ENCODE peak calls at places on chromosomes 1 and 21, in eight cellular contexts. H, P, O, G, Q, F, E and Y are unnamed samples.

GRCh38 chr1:234975122-234975940 is 153.3 kb downstream of the TOMM20 start:
- DNase-seq in H (peak; percentile 95), P (peak; percentile 88), O (no peak), G (peak; percentile 85), Q (no peak), F (peak; percentile 8), E (no peak), Y (peak; percentile 99)

GRCh38 chr1:184684285-184685077 is 70.2 kb downstream of the EDEM3 start:
- DNase-seq in H (peak; percentile 28), P (peak; percentile 41), O (no peak), G (no peak), Q (peak; percentile 45), F (peak; percentile 14), E (peak; percentile 72), Y (no peak)

GRCh38 chr1:100528861-100529260 is 9.1 kb upstream of the GPR88 start:
- DNase-seq in H (peak; percentile 67), P (no peak), O (no peak), G (no peak), Q (no peak), F (no peak), E (no peak), Y (peak; percentile 38)

GRCh38 chr1:58572691-58573090 is 4.4 kb downstream of the TACSTD2 start:
- DNase-seq in H (no peak), P (no peak), O (no peak), G (no peak), Q (no peak), F (no peak), E (no peak), Y (no peak)

GRCh38 chr21:46354518-46354917 is 30.6 kb downstream of the PCNT start:
- DNase-seq in H (no peak), P (no peak), O (no peak), G (no peak), Q (no peak), F (no peak), E (no peak), Y (no peak)

GRCh38 chr21:45513003-45513706 is 29.1 kb downstream of the SLC19A1 start:
- DNase-seq in H (no peak), P (no peak), O (no peak), G (no peak), Q (no peak), F (peak; percentile 53), E (peak; percentile 66), Y (no peak)

GRCh38 chr1:235783148-235783776 is 83.4 kb downstream of the LYST start:
- DNase-seq in H (peak; percentile 61), P (peak; percentile 49), O (peak; percentile 36), G (peak; percentile 53), Q (no peak), F (no peak), E (no peak), Y (peak; percentile 27)

GRCh38 chr1:234140388-234140787 is 232.9 kb upstream of the COA6 start:
- DNase-seq in H (no peak), P (no peak), O (no peak), G (no peak), Q (no peak), F (no peak), E (no peak), Y (no peak)

GRCh38 chr1:183546427-183546826 is 43.8 kb downstream of the NCF2 start:
- DNase-seq in H (no peak), P (no peak), O (no peak), G (no peak), Q (no peak), F (no peak), E (no peak), Y (no peak)

GRCh38 chr1:156571261-156571958 is 955 bp downstream of the IQGAP3 start:
- DNase-seq in H (peak; percentile 93), P (peak; percentile 95), O (no peak), G (peak; percentile 69), Q (no peak), F (no peak), E (no peak), Y (peak; percentile 76)

DNA sequence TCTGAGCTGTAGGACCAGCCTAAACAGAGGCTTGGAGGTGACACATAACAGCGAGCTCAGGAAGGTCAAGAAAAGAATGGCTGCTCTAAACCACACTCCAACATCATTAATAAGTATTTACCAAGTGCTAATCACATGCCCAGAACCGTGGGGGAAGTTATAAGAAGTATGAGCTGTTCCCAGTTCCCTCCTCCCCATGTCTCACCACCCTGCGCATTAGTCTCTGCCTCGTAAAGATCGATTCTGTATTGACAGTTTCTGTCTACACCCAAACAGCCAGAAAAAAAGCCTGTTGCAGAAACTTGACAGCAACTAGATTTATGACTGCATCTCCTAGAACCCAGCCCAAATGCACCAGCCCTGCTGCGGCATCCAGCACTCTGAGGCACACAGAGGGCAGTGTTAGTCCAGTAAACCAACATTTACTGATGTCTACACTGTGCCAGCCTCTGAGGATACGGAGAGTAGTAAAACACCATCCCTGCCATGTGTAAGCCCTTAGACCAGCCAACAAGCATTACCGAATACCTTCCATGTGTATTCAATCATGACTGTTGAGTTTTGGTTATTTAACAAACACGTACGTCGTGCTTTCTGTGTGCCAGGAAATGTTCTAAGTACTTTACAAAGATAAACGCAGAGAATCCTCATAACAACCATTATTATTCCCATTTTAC is 63.6 kb upstream of the ZBTB40 start:
- DNase-seq in H (peak; percentile 85), P (peak; percentile 29), O (no peak), G (peak; percentile 32), Q (no peak), F (no peak), E (no peak), Y (peak; percentile 43)
- TF ChIP-seq CTCF in H (no peak), P (no peak), O (no peak), G (no peak), Q (no peak), F (no peak), E (no peak), Y (no peak)

GRCh38 chr1:159173303-159173702 is 1.9 kb downstream of the CADM3 start:
- DNase-seq in H (no peak), P (no peak), O (no peak), G (no peak), Q (no peak), F (no peak), E (no peak), Y (no peak)

GRCh38 chr1:159170639-159171038 is 776 bp upstream of the CADM3 start:
- DNase-seq in H (no peak), P (no peak), O (no peak), G (no peak), Q (no peak), F (no peak), E (no peak), Y (no peak)

GRCh38 chr1:159172599-159173291 is 1.3 kb downstream of the CADM3 start:
- DNase-seq in H (no peak), P (no peak), O (peak; percentile 69), G (no peak), Q (peak; percentile 48), F (no peak), E (no peak), Y (no peak)

GRCh38 chr1:159171254-159171687 is at the start of gene CADM3:
- DNase-seq in H (no peak), P (no peak), O (peak; percentile 83), G (peak; percentile 12), Q (peak; percentile 60), F (no peak), E (no peak), Y (no peak)

DNA sequence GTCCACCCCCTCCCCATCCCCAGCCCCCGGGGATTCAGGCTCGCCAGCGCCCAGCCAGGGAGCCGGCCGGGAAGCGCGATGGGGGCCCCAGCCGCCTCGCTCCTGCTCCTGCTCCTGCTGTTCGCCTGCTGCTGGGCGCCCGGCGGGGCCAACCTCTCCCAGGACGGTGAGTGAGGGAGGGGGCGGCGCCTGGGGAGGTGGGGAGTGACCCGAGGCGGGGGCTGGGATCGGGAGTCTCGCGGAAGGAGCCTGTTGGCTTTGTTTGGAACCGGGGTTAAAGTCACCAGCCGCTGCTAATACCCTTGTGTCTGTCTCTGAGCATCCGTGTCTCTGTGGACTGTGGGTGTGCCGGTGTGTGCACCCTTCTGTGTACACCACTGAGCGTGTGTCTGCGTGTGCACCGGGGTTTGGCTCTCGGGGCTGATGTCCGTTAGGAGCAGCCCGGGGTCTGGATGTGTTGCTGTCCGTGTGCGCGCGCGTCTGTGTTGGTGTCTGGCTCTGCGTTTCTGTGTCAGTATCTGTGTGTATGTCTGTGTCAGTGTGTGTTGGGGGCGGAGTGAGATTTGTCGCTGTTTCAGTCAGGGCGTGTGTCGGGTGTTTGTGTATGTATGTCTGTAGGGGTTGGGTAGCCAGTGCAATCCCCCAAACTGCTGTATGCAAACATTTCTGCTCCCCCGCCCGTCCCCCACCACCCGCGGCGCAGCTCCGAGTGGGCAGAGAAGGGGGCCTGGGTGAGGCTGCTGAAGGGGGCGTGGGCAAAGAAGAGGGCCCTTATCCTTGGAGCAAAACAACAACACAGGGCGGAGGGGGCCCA is 480 bp downstream of the CADM3 start:
- DNase-seq in H (no peak), P (no peak), O (peak; percentile 75), G (peak; percentile 30), Q (peak; percentile 56), F (no peak), E (no peak), Y (no peak)
- H3K4me3 ChIP-seq in H (no peak overlapping the region), P (no peak overlapping the region), O (peak overlapping the region; percentile 97), G (no peak overlapping the region), Q (peak overlapping the region; percentile 57), F (no peak overlapping the region), E (peak overlapping the region; percentile 12), Y (no peak overlapping the region)

GRCh38 chr1:36864182-36865079 is 169.9 kb downstream of the GRIK3 start:
- DNase-seq in H (no peak), P (no peak), O (peak; percentile 68), G (no peak), Q (no peak), F (peak; percentile 13), E (no peak), Y (no peak)
- TF ChIP-seq CTCF in H (peak; percentile 10), P (no peak), O (peak; percentile 80), G (peak; percentile 26), Q (no peak), F (no peak), E (no peak), Y (no peak)

GRCh38 chr1:155010211-155010918 is 7.8 kb downstream of the ZBTB7B start:
- DNase-seq in H (no peak), P (no peak), O (no peak), G (no peak), Q (no peak), F (no peak), E (no peak), Y (no peak)

GRCh38 chr1:155012760-155013602 is 10.4 kb downstream of the ZBTB7B start:
- DNase-seq in H (no peak), P (no peak), O (no peak), G (no peak), Q (no peak), F (no peak), E (no peak), Y (no peak)

GRCh38 chr1:155012052-155012546 is 9.5 kb downstream of the ZBTB7B start:
- DNase-seq in H (peak; percentile 54), P (peak; percentile 92), O (peak; percentile 89), G (peak; percentile 67), Q (peak; percentile 80), F (peak; percentile 50), E (peak; percentile 88), Y (no peak)

GRCh38 chr1:155011004-155011416 is 8.4 kb downstream of the ZBTB7B start:
- DNase-seq in H (no peak), P (no peak), O (peak; percentile 50), G (no peak), Q (no peak), F (no peak), E (peak; percentile 58), Y (no peak)

DNA sequence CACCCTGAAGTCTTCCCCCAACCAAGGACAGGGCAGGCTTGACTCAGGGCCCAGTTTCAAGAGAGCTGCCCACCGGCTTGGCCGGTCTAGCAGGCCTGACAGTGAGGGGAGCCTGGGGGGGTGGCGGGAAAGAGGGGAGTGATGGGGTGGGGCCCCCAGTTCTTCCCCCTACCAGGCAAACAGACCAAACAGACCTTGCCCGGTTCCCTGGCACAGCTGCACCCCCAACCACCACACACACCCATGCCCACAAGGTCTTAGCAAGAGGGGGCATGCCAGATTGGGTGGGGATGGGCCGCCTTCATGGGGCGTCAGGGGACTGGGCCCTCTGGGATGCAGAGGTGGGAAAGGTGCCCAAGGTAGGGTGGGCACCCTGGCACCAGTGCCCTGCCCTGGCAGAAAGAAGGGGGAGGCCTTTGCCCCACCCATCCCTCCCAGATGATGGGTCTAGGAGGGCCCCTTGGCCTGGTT is 8.9 kb downstream of the ZBTB7B start:
- DNase-seq in H (no peak), P (no peak), O (no peak), G (no peak), Q (no peak), F (no peak), E (no peak), Y (no peak)
- H3K4me3 ChIP-seq in H (no peak overlapping the region), P (no peak overlapping the region), O (no peak overlapping the region), G (no peak overlapping the region), Q (no peak overlapping the region), F (no peak overlapping the region), E (no peak overlapping the region), Y (no peak overlapping the region)